ENCODE peak calls at places on chromosomes 12 and 14, in ten cellular contexts. J is bronchial epithelial cell; O is CD8-positive, alpha-beta T cell; N is PC-9; G is CD8-positive, alpha-beta memory T cell; H is Peyer's patch; T is psoas muscle; W is adipocyte; P is upper lobe of right lung; V is NB4. R is an unnamed sample.

GRCh38 chr12:99063182-99063581 is 418.1 kb downstream of the APAF1 start:
- DNase-seq in J (no peak), O (no peak), N (no peak), G (no peak), H (no peak), T (no peak), W (no peak), P (no peak), V (no peak), R (no peak)

GRCh38 chr12:75690556-75690955 is 179.1 kb upstream of the KRR1 start:
- DNase-seq in J (peak; percentile 99), O (no peak), N (no peak), G (no peak), H (no peak), T (no peak), W (peak; percentile 86), P (no peak), V (no peak), R (no peak)

GRCh38 chr14:73295198-73295796 is 58.0 kb downstream of the PAPLN start:
- DNase-seq in J (peak; percentile 48), O (no peak), N (no peak), G (no peak), H (no peak), T (no peak), W (peak; percentile 86), P (no peak), V (peak; percentile 59), R (no peak)

GRCh38 chr12:109292342-109292711 is 16.8 kb downstream of the FOXN4 start:
- DNase-seq in J (no peak), O (no peak), N (no peak), G (no peak), H (no peak), T (no peak), W (no peak), P (no peak), V (no peak), R (no peak)

GRCh38 chr12:29081101-29081500 is 68.0 kb upstream of the FAR2 start:
- DNase-seq in J (no peak), O (no peak), N (no peak), G (no peak), H (no peak), T (no peak), W (peak; percentile 4), P (no peak), V (no peak), R (no peak)

GRCh38 chr14:35399083-35399807 is 5.3 kb downstream of the NFKBIA start:
- DNase-seq in J (peak; percentile 39), O (no peak), N (no peak), G (no peak), H (no peak), T (peak; percentile 47), W (no peak), P (peak; percentile 62), V (no peak), R (no peak)

GRCh38 chr12:90343966-90344365 is 611.0 kb downstream of the CCER1 start:
- DNase-seq in J (peak; percentile 37), O (no peak), N (no peak), G (no peak), H (no peak), T (no peak), W (no peak), P (no peak), V (no peak), R (no peak)

GRCh38 chr12:118689793-118690192 is 291.5 kb upstream of the SRRM4 start:
- DNase-seq in J (no peak), O (no peak), N (no peak), G (no peak), H (no peak), T (no peak), W (no peak), P (no peak), V (no peak), R (no peak)

GRCh38 chr12:5171701-5172100 is 128.0 kb downstream of the KCNA5 start:
- DNase-seq in J (peak; percentile 49), O (no peak), N (no peak), G (no peak), H (no peak), T (no peak), W (peak; percentile 61), P (no peak), V (peak; percentile 31), R (no peak)

GRCh38 chr12:27076930-27077329 is 5.4 kb downstream of the C12orf71 start:
- DNase-seq in J (peak; percentile 90), O (no peak), N (peak; percentile 90), G (no peak), H (no peak), T (no peak), W (peak; percentile 59), P (no peak), V (no peak), R (no peak)

GRCh38 chr12:92145481-92145730 is 240 bp downstream of the BTG1 start:
- DNase-seq in J (no peak), O (peak; percentile 49), N (no peak), G (no peak), H (no peak), T (peak; percentile 71), W (no peak), P (no peak), V (no peak), R (no peak)

GRCh38 chr12:98208846-98209245 is 306.5 kb upstream of the TMPO start:
- DNase-seq in J (no peak), O (no peak), N (no peak), G (no peak), H (no peak), T (no peak), W (no peak), P (no peak), V (no peak), R (no peak)

GRCh38 chr14:23182372-23183014 is 967 bp downstream of the SLC7A8 start:
- DNase-seq in J (peak; percentile 33), O (peak; percentile 27), N (no peak), G (peak; percentile 50), H (peak; percentile 67), T (peak; percentile 66), W (peak; percentile 44), P (peak; percentile 82), V (no peak), R (no peak)

GRCh38 chr14:33493990-33494389 is 456.9 kb downstream of the EGLN3 start:
- DNase-seq in J (no peak), O (no peak), N (no peak), G (no peak), H (no peak), T (no peak), W (no peak), P (no peak), V (no peak), R (no peak)

GRCh38 chr14:33505295-33505962 is 445.4 kb downstream of the EGLN3 start:
- DNase-seq in J (no peak), O (no peak), N (no peak), G (no peak), H (no peak), T (no peak), W (no peak), P (no peak), V (no peak), R (no peak)

DNA sequence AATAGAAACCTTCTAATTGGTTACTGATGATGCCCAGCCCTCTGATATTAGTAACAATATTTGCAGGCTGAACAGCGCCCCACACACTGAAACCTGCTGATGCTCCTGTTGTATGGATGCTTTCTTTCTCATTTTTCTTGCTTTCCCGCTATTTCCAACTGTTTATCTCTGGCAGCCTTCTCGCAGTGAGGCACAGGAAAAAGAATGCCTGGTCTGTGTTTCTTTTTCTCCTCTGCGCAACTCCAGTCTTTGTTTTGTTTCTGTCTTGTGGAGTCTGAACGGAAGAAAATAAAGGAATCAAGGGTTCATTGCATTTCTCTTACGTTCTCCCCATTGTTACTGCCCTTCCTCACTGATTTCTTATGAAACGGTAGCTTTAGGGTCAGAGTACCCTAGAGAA is 451.2 kb downstream of the EGLN3 start:
- DNase-seq in J (no peak), O (no peak), N (no peak), G (no peak), H (no peak), T (no peak), W (no peak), P (no peak), V (no peak), R (no peak)
- H3K4me3 ChIP-seq in J (no peak overlapping the region), O (no peak overlapping the region), N (no peak overlapping the region), G (no peak overlapping the region), H (peak overlapping the region; percentile 4), T (no peak overlapping the region), W (no peak overlapping the region), P (no peak overlapping the region), V (no peak overlapping the region), R (no peak overlapping the region)

GRCh38 chr14:61323970-61324369 is 2.6 kb downstream of the PRKCH start:
- DNase-seq in J (no peak), O (no peak), N (no peak), G (no peak), H (no peak), T (no peak), W (no peak), P (no peak), V (no peak), R (no peak)
- H3K4me3 ChIP-seq in J (no peak overlapping the region), O (peak overlapping the region; percentile 90), N (peak overlapping the region; percentile 59), G (peak overlapping the region; percentile 76), H (peak overlapping the region; percentile 78), T (peak overlapping the region; percentile 83), W (no peak overlapping the region), P (peak overlapping the region; percentile 73), V (no peak overlapping the region), R (no peak overlapping the region)

GRCh38 chr12:750356-751191 is 1.8 kb upstream of the WNK1 start:
- DNase-seq in J (no peak), O (no peak), N (no peak), G (no peak), H (no peak), T (no peak), W (peak; percentile 6), P (no peak), V (peak; percentile 49), R (no peak)
- H3K4me3 ChIP-seq in J (peak overlapping the region; percentile 85), O (peak overlapping the region; percentile 58), N (peak overlapping the region; percentile 81), G (peak overlapping the region; percentile 56), H (peak overlapping the region; percentile 73), T (peak overlapping the region; percentile 96), W (peak overlapping the region; percentile 83), P (peak overlapping the region; percentile 74), V (peak overlapping the region; percentile 54), R (peak overlapping the region; percentile 74)

GRCh38 chr12:96398422-96399080 is 1.7 kb downstream of the CDK17 start:
- DNase-seq in J (no peak), O (no peak), N (no peak), G (no peak), H (no peak), T (no peak), W (no peak), P (no peak), V (no peak), R (no peak)

GRCh38 chr12:96395236-96395635 is 5.0 kb downstream of the CDK17 start:
- DNase-seq in J (no peak), O (no peak), N (no peak), G (no peak), H (no peak), T (no peak), W (no peak), P (no peak), V (no peak), R (no peak)

GRCh38 chr12:96396914-96397313 is 3.3 kb downstream of the CDK17 start:
- DNase-seq in J (no peak), O (no peak), N (no peak), G (no peak), H (no peak), T (no peak), W (no peak), P (no peak), V (no peak), R (no peak)

GRCh38 chr12:96397756-96398421 is 2.4 kb downstream of the CDK17 start:
- DNase-seq in J (no peak), O (no peak), N (no peak), G (no peak), H (no peak), T (no peak), W (peak; percentile 67), P (no peak), V (no peak), R (no peak)

GRCh38 chr12:96396209-96396608 is 4.0 kb downstream of the CDK17 start:
- DNase-seq in J (no peak), O (no peak), N (no peak), G (no peak), H (no peak), T (no peak), W (no peak), P (no peak), V (no peak), R (no peak)
- H3K4me3 ChIP-seq in J (no peak overlapping the region), O (no peak overlapping the region), N (no peak overlapping the region), G (no peak overlapping the region), H (no peak overlapping the region), T (no peak overlapping the region), W (no peak overlapping the region), P (no peak overlapping the region), V (peak overlapping the region; percentile 6), R (no peak overlapping the region)

R was measured in right lobe of liver.